ENCODE peak calls at places on chromosomes 4 and X, in eight cellular contexts. R, Q, X, M, D, J, S and K are unnamed samples.
A peak's percentile ranks its signal among the peaks of the same experiment; 100 is the strongest.

GRCh38 chr4:25500626-25501318 is 123.7 kb downstream of the ANAPC4 start:
- DNase-seq in R (no peak), Q (no peak), X (no peak), M (no peak), D (no peak), J (no peak), S (no peak), K (no peak)

GRCh38 chr4:8904666-8905065 is 33.0 kb upstream of the HMX1 start:
- DNase-seq in R (no peak), Q (no peak), X (no peak), M (no peak), D (no peak), J (no peak), S (peak; percentile 7), K (no peak)

GRCh38 chr4:148200960-148201359 is 241.3 kb downstream of the NR3C2 start:
- DNase-seq in R (no peak), Q (no peak), X (no peak), M (no peak), D (no peak), J (no peak), S (no peak), K (no peak)

GRCh38 chr4:71772592-71772991 is 11.3 kb downstream of the GC start:
- DNase-seq in R (no peak), Q (no peak), X (no peak), M (no peak), D (no peak), J (no peak), S (no peak), K (no peak)

GRCh38 chr4:99165978-99166377 is 21.9 kb upstream of the ADH4 start:
- DNase-seq in R (no peak), Q (no peak), X (no peak), M (no peak), D (no peak), J (no peak), S (no peak), K (peak; percentile 37)

GRCh38 chrX:30992381-30992904 is 79.4 kb downstream of the FTHL17 start:
- DNase-seq in R (no peak), Q (peak; percentile 39), X (peak; percentile 1), M (no peak), D (no peak), J (no peak), S (no peak), K (no peak)

GRCh38 chrX:28120076-28120475 is 138.8 kb upstream of the DCAF8L1 start:
- DNase-seq in R (no peak), Q (no peak), X (no peak), M (no peak), D (no peak), J (no peak), S (no peak), K (no peak)

GRCh38 chr4:23857353-23857752 is 32.5 kb downstream of the PPARGC1A start:
- DNase-seq in R (no peak), Q (no peak), X (no peak), M (peak; percentile 80), D (no peak), J (peak; percentile 41), S (no peak), K (peak; percentile 11)

GRCh38 chr4:95409127-95409526 is 139.6 kb downstream of the UNC5C start:
- DNase-seq in R (no peak), Q (no peak), X (peak; percentile 48), M (no peak), D (no peak), J (no peak), S (no peak), K (peak; percentile 16)

GRCh38 chr4:88382621-88383020 is 4.0 kb downstream of the HERC6 start:
- DNase-seq in R (no peak), Q (no peak), X (no peak), M (no peak), D (no peak), J (no peak), S (no peak), K (no peak)

GRCh38 chr4:180563977-180564376 is 1679.2 kb upstream of the TENM3 start:
- DNase-seq in R (peak; percentile 13), Q (no peak), X (no peak), M (no peak), D (no peak), J (no peak), S (no peak), K (no peak)

GRCh38 chr4:177446571-177446970 is 4.3 kb upstream of the AGA start:
- DNase-seq in R (no peak), Q (no peak), X (no peak), M (no peak), D (no peak), J (no peak), S (no peak), K (no peak)

GRCh38 chr4:3730422-3730821 is 35.8 kb upstream of the ADRA2C start:
- DNase-seq in R (no peak), Q (no peak), X (no peak), M (no peak), D (no peak), J (no peak), S (no peak), K (no peak)

GRCh38 chr4:30717208-30718020 is 2.8 kb upstream of the PCDH7 start:
- DNase-seq in R (peak; percentile 69), Q (peak; percentile 38), X (peak; percentile 84), M (peak; percentile 78), D (peak; percentile 7), J (peak; percentile 66), S (peak; percentile 52), K (peak; percentile 72)

GRCh38 chrX:275967-276587 is 5.1 kb upstream of the PLCXD1 start:
- DNase-seq in R (peak; percentile 82), Q (peak; percentile 90), X (no peak), M (peak; percentile 21), D (peak; percentile 93), J (peak; percentile 40), S (peak; percentile 83), K (peak; percentile 34)

GRCh38 chr4:76470064-76470463 is 35.0 kb downstream of the SHROOM3 start:
- DNase-seq in R (no peak), Q (no peak), X (no peak), M (no peak), D (no peak), J (no peak), S (no peak), K (no peak)

GRCh38 chr4:7756561-7757355 is 182.9 kb downstream of the AFAP1 start:
- DNase-seq in R (no peak), Q (no peak), X (no peak), M (no peak), D (no peak), J (no peak), S (no peak), K (no peak)

GRCh38 chrX:10240918-10241317 is 84.1 kb downstream of the CLCN4 start:
- DNase-seq in R (no peak), Q (no peak), X (no peak), M (peak; percentile 76), D (no peak), J (peak; percentile 94), S (no peak), K (peak; percentile 89)

GRCh38 chr4:104693601-104694201 is 199.0 kb upstream of the CXXC4 start:
- DNase-seq in R (no peak), Q (no peak), X (no peak), M (peak; percentile 52), D (no peak), J (peak; percentile 47), S (no peak), K (peak; percentile 55)
- TF ChIP-seq CTCF in R (peak; percentile 24), Q (no peak), X (no peak), M (peak; percentile 62), D (peak; percentile 38), J (peak; percentile 54), S (peak; percentile 29), K (peak; percentile 65)

GRCh38 chrX:37846558-37846933 is 825 bp downstream of the DYNLT3 start:
- DNase-seq in R (no peak), Q (no peak), X (peak; percentile 10), M (no peak), D (no peak), J (no peak), S (no peak), K (no peak)

GRCh38 chrX:37847733-37848197 is 394 bp upstream of the DYNLT3 start:
- DNase-seq in R (no peak), Q (no peak), X (no peak), M (no peak), D (no peak), J (no peak), S (no peak), K (no peak)

GRCh38 chrX:37844622-37845021 is 2.7 kb downstream of the DYNLT3 start:
- DNase-seq in R (no peak), Q (no peak), X (no peak), M (no peak), D (no peak), J (no peak), S (no peak), K (no peak)

GRCh38 chrX:37846934-37847732 is at the start of gene DYNLT3:
- DNase-seq in R (peak; percentile 88), Q (peak; percentile 86), X (peak; percentile 83), M (peak; percentile 72), D (peak; percentile 35), J (peak; percentile 64), S (peak; percentile 86), K (peak; percentile 53)

GRCh38 chrX:37846141-37846540 is 1.2 kb downstream of the DYNLT3 start:
- DNase-seq in R (no peak), Q (no peak), X (peak; percentile 5), M (no peak), D (no peak), J (no peak), S (no peak), K (no peak)
- H3K4me3 ChIP-seq in R (peak overlapping the region; percentile 7), Q (peak overlapping the region; percentile 81), X (no peak overlapping the region), M (peak overlapping the region; percentile 58), D (no peak overlapping the region), J (no peak overlapping the region), S (peak overlapping the region; percentile 72), K (peak overlapping the region; percentile 35)

DNA sequence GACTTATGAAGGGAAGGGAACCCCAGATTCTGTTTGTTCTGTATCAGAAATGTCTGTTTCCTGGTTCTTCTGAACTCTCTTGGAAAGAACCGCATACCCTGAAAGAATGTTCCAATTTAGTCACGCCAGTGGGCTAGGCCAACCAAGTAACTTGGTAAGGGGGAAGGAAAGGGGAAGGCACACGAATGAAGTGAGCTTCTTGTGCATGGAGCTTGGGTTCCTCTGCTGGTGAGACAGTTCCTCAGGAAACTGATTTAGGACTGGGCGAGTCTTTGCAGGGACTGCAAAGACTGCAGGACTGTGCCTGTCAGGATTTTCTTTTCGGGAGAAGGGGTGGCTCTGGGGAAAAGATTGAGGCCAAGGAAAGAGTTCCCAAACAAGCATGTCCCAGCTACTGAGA is 35.6 kb downstream of the FRMPD3 start:
- DNase-seq in R (no peak), Q (no peak), X (no peak), M (no peak), D (no peak), J (peak; percentile 11), S (no peak), K (peak; percentile 22)
- TF ChIP-seq CTCF in R (no peak), Q (no peak), X (no peak), M (no peak), D (no peak), J (peak; percentile 10), S (no peak), K (peak; percentile 18)

DNA sequence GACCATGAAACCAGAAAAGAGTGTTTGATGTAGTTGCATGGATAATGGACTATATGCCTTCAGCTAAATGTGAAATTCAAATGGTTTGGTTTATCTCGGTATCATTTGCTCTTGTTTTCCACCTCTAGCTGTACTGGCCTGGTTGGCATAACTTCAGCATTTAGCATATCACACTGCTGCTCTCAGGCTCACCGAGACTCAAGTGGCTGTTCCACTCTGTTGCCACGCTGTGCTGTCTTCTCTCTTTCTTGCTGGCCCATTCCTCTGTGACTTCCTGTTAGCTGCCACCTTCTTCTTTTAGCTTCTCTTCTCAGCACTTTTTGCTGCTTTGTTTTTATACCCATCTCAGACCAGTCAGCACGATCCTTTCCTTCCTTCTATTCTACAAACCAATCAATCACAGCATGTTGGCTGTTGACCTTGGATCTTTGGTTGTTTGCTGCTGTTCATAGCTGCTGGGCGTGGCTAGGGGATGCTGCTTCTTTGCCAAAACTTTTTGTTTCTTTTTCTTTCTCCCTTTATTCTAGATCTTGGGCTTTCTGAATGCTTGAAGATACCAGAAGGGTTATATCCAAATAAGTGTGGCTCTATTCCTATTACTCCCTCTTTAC is 24.0 kb downstream of the INTS6L start:
- DNase-seq in R (no peak), Q (no peak), X (peak; percentile 12), M (no peak), D (no peak), J (no peak), S (no peak), K (no peak)
- H3K4me3 ChIP-seq in R (no peak overlapping the region), Q (no peak overlapping the region), X (no peak overlapping the region), M (no peak overlapping the region), D (no peak overlapping the region), J (no peak overlapping the region), S (no peak overlapping the region), K (no peak overlapping the region)